ENCODE peak calls at places on chromosomes 13 and 19, in four cellular contexts. Y is testis, R is MM.1S, E is psoas muscle. H is an unnamed sample.

GRCh38 chr19:38514812-38515633 is 81.5 kb downstream of the RYR1 start:
- DNase-seq in Y (peak), R (peak), E (peak), H (no peak)

GRCh38 chr13:79767126-79767525 is 286.2 kb downstream of the NDFIP2 start:
- DNase-seq in R (no peak), E (no peak), Y (no peak), H (no peak)

GRCh38 chr19:46928951-46929350 is 68.2 kb downstream of the ARHGAP35 start:
- DNase-seq in E (no peak), R (no peak), Y (no peak), H (no peak)

GRCh38 chr13:33548065-33548464 is 262.5 kb upstream of the STARD13 start:
- DNase-seq in E (no peak), Y (no peak), R (no peak), H (no peak)

GRCh38 chr13:40456397-40456958 is 210.0 kb downstream of the FOXO1 start:
- DNase-seq in R (no peak), Y (no peak), E (no peak), H (no peak)

GRCh38 chr13:92843549-92843948 is 383.1 kb upstream of the GPC6 start:
- DNase-seq in Y (no peak), R (peak), E (no peak), H (no peak)

GRCh38 chr19:4976412-4977298 is 7.7 kb downstream of the KDM4B start:
- DNase-seq in Y (peak), R (no peak), E (peak), H (peak)

GRCh38 chr13:46743191-46743590 is 53.8 kb downstream of the ESD start:
- DNase-seq in R (no peak), E (no peak), Y (no peak), H (no peak)

GRCh38 chr13:60617863-60618733 is 221.1 kb downstream of the TDRD3 start:
- DNase-seq in R (no peak), Y (peak), E (no peak), H (no peak)

GRCh38 chr19:11377237-11377636 is 2.8 kb downstream of the SWSAP1 start:
- DNase-seq in R (no peak), Y (no peak), E (no peak), H (no peak)

GRCh38 chr13:44710576-44710975 is 134.4 kb upstream of the TSC22D1 start:
- DNase-seq in Y (no peak), R (no peak), E (no peak), H (no peak)

GRCh38 chr19:16527971-16528521 is 14.2 kb downstream of the CHERP start:
- DNase-seq in E (no peak), R (no peak), Y (peak), H (no peak)
- TF ChIP-seq CTCF in E (no peak), R (peak), Y (no peak), H (no peak)

DNA sequence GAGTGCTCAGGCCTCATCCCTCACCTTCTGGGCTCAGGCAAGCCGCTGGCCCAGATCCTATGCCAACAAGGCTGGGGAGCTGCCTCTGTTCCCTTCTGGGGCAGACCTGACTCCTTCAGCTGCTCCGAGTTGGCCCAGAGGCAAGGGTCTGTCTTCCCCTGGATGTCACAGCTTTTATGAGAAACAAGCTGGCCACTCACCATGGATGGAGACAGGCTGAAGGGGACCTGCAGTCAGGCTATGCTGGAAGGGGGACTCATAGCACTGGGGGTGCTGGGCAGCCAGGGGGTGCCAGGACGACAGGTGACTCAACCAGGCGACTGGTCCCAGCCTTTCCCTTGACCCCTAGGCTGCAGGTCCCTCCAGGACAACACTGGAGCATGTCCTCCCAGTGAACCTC is 52.4 kb upstream of the C1QTNF9B start:
- DNase-seq in E (no peak), R (no peak), Y (no peak), H (no peak)
- H3K27ac ChIP-seq in E (no peak), R (no peak), Y (no peak), H (no peak)

GRCh38 chr19:45217193-45217956 is 27.8 kb downstream of the EXOC3L2 start:
- DNase-seq in E (no peak), R (no peak), Y (no peak), H (no peak)
- H3K4me3 ChIP-seq in E (no peak), R (no peak), Y (no peak), H (peak)

DNA sequence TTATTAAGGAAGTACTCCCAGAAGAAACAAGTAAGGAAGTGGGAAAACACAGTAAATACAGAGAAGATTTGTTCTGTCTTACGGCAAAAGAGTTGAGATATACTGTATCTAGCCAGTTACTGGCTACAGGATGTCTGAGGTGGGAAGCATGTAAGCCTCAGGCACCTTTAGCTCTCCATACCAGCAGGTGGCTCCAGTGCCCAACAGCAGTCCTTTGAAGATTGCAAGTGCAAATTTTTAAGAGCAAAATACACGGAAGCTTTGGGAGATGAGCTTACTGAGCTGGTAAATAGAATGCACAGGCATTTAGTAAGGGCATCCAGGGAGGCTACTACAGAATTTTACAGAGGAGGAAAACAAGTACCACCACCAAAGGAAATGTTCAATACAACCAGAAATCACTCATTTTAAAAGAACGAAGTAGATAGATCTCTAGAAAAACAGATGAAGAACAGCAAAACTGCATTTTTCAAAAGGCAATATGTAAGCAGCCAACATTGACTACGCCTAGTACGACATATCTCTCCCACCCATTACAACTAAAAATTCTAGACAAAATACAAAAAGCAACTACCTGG is 57.9 kb upstream of the VSTM2B start:
- DNase-seq in Y (no peak), R (peak), E (no peak), H (no peak)
- TF ChIP-seq CTCF in Y (no peak), R (peak), E (no peak), H (no peak)

GRCh38 chr19:40247178-40247577 is 20.7 kb upstream of the CCNP start:
- DNase-seq in E (no peak), Y (no peak), R (no peak), H (no peak)

GRCh38 chr19:40244596-40244995 is 18.1 kb upstream of the CCNP start:
- DNase-seq in E (no peak), Y (no peak), R (no peak), H (no peak)

GRCh38 chr19:40246292-40247073 is 20.0 kb upstream of the CCNP start:
- DNase-seq in R (no peak), E (no peak), Y (no peak), H (no peak)

GRCh38 chr19:40247735-40248262 is 21.3 kb upstream of the CCNP start:
- DNase-seq in Y (no peak), R (no peak), E (no peak), H (no peak)

GRCh38 chr19:40245506-40246128 is 19.1 kb upstream of the CCNP start:
- DNase-seq in R (no peak), E (no peak), Y (no peak), H (no peak)
- H3K27ac ChIP-seq in R (no peak), E (no peak), Y (no peak), H (peak)

DNA sequence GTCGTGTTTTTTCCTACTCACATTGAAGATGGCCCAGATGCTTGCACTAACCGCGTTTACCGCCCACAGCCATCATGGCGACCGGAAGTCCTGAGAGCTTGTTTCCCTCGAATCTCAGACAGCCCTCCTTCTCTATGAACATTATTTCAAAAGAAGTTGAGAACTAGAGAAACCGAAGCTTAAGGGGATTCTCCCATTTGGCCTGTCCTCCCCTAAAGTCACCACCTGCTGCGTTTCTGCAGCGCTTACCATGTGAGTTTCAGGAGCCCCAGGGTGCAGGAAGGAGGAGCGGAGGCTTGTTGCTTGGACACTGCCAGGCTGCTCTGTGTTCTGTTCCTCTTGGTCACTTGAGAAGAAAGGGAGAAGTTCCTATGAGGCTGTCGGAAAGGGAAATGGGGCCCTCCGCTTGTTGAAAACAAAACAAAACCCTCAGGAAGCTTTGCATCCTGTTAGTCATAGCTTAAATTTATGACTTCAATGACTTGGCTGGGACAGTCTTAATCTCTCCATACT is 6.2 kb downstream of the CARD8 start:
- DNase-seq in R (peak), E (peak), Y (peak), H (no peak)
- H3K4me3 ChIP-seq in R (peak), E (peak), Y (peak), H (peak)

GRCh38 chr19:51654783-51655182 is 8.2 kb upstream of the SIGLEC14 start:
- DNase-seq in Y (no peak), R (no peak), E (no peak), H (no peak)
- TF ChIP-seq CTCF in Y (no peak), R (no peak), E (no peak), H (no peak)